ENCODE peak calls at places on chromosome 6, in four cellular contexts. N is endothelial cell of umbilical vein, M is heart left ventricle, S is IMR-90. V is an unnamed sample.

GRCh38 chr6:31627690-31628287 is 7.3 kb downstream of the PRRC2A start:
- DNase-seq in N (no peak), S (no peak), M (no peak), V (no peak)

GRCh38 chr6:19892250-19892649 is 55.1 kb downstream of the ID4 start:
- DNase-seq in N (no peak), M (no peak), S (no peak), V (no peak)

GRCh38 chr6:81940451-81940850 is 188.0 kb upstream of the TENT5A start:
- DNase-seq in N (no peak), S (peak), M (no peak), V (peak)

GRCh38 chr6:81511423-81511822 is 241.1 kb downstream of the TENT5A start:
- DNase-seq in S (no peak), M (no peak), N (no peak), V (no peak)

GRCh38 chr6:1821188-1822183 is 211.8 kb downstream of the FOXC1 start:
- DNase-seq in M (no peak), N (peak), S (peak), V (no peak)

GRCh38 chr6:6105472-6106036 is 98.8 kb upstream of the NRN1 start:
- DNase-seq in N (no peak), M (no peak), S (no peak), V (peak)

GRCh38 chr6:2460216-2460734 is 214.9 kb upstream of the GMDS start:
- DNase-seq in M (no peak), N (no peak), S (no peak), V (no peak)

GRCh38 chr6:81475646-81476045 is 276.8 kb downstream of the TENT5A start:
- DNase-seq in M (no peak), N (no peak), S (no peak), V (no peak)

GRCh38 chr6:126396131-126396530 is 56.2 kb downstream of the CENPW start:
- DNase-seq in N (no peak), M (no peak), S (no peak), V (no peak)

GRCh38 chr6:19039287-19039686 is 652.1 kb downstream of the RNF144B start:
- DNase-seq in S (no peak), N (no peak), M (no peak), V (no peak)

GRCh38 chr6:163181666-163182180 is 232.8 kb upstream of the QKI start:
- DNase-seq in S (no peak), M (no peak), N (no peak), V (no peak)

GRCh38 chr6:39804666-39805065 is 12.5 kb downstream of the DAAM2 start:
- DNase-seq in M (no peak), N (no peak), S (peak), V (no peak)

GRCh38 chr6:16966821-16967817 is 134.7 kb upstream of the STMND1 start:
- DNase-seq in N (no peak), S (no peak), M (no peak), V (no peak)

GRCh38 chr6:17212541-17213371 is 68.4 kb upstream of the RBM24 start:
- DNase-seq in M (peak), S (no peak), N (no peak), V (no peak)

GRCh38 chr6:32244946-32245398 is 21.1 kb upstream of the NOTCH4 start:
- DNase-seq in M (peak), N (peak), S (peak), V (peak)

GRCh38 chr6:50030777-50031562 is 9.2 kb upstream of the DEFB110 start:
- DNase-seq in N (no peak), M (no peak), S (peak), V (peak)

GRCh38 chr6:16003197-16003491 is 125.7 kb upstream of the MYLIP start:
- DNase-seq in S (no peak), M (no peak), N (no peak), V (no peak)

GRCh38 chr6:80605165-80605989 is 498.9 kb downstream of the BCKDHB start:
- DNase-seq in N (peak), S (peak), M (no peak), V (peak)

GRCh38 chr6:140193269-140193668 is 818.8 kb upstream of the CITED2 start:
- DNase-seq in M (no peak), N (peak), S (no peak), V (peak)

GRCh38 chr6:46011241-46012085 is 4.2 kb downstream of the CLIC5 start:
- DNase-seq in S (no peak), N (peak), M (peak), V (no peak)

GRCh38 chr6:153301602-153302001 is 170.5 kb upstream of the RGS17 start:
- DNase-seq in N (no peak), M (no peak), S (no peak), V (no peak)

GRCh38 chr6:8589941-8590676 is 154.8 kb upstream of the SLC35B3 start:
- DNase-seq in S (no peak), M (no peak), N (no peak), V (peak)

GRCh38 chr6:4606016-4606415 is 170.2 kb upstream of the CDYL start:
- DNase-seq in N (no peak), M (no peak), S (no peak), V (no peak)

GRCh38 chr6:42452171-42453026 is 673 bp upstream of the TRERF1 start:
- DNase-seq in S (peak), N (peak), M (peak), V (peak)
- TF ChIP-seq POLR2A in S (peak), N (no peak), M (peak), V (peak)

GRCh38 chr6:88089708-88090107 is 42.1 kb downstream of the SPACA1 start:
- DNase-seq in S (no peak), N (no peak), M (no peak), V (no peak)
- H3K4me3 ChIP-seq in S (no peak), N (no peak), M (no peak), V (no peak)

GRCh38 chr6:158730175-158730907 is 80.5 kb downstream of the SYTL3 start:
- DNase-seq in S (no peak), N (no peak), M (no peak), V (no peak)
- TF ChIP-seq POLR2A in S (no peak), N (no peak), M (no peak), V (no peak)

DNA sequence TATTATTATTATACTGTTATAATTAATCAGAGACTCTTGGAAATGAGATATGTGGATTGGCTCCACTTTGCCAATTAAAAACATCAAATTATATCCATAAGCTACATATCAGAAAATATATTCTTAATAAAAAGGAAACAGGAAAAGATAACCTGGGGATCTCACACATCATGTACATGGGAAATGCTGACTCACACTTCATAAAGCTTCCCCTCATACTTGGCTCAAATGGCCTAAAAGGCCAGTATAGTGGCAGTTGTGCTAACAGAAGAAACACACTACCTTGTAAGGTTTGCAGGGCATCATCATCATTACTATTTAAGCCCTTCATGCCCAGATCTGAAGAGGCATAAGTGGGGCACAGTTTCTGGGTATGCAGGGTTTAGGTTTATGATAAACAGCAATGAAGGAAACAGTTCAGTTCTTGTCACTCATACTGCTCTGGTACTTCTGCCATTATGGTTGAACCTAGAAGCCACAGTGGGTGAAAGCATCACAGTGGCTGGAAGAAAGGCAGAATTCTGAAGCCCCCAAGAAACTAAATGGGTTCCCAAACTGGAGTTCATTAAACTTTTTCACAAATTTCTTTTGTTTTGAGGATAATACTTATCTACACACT is 60.6 kb downstream of the BTBD9 start:
- DNase-seq in S (peak), M (no peak), N (peak), V (peak)
- H3K4me3 ChIP-seq in S (no peak), M (no peak), N (no peak), V (no peak)